ENCODE peak calls at places on chromosomes 1 and 21, in six cellular contexts. O is NCI-H1436, H is ureter, W is HTR-8/SVneo, E is iris pigment epithelial cell, N is naive B cell. C is an unnamed sample.

GRCh38 chr1:237279629-237280028 is 237.6 kb downstream of the RYR2 start:
- DNase-seq in O (no peak), H (no peak), W (no peak), E (no peak), N (no peak), C (no peak)

GRCh38 chr1:107405241-107405640 is 264.4 kb downstream of the NTNG1 start:
- DNase-seq in O (no peak), H (no peak), W (no peak), E (peak), N (no peak), C (no peak)

GRCh38 chr1:228807904-228808487 is 72.7 kb downstream of the RHOU start:
- DNase-seq in O (no peak), H (peak), W (no peak), E (no peak), N (no peak), C (no peak)

GRCh38 chr1:11675362-11675761 is 5.6 kb downstream of the MAD2L2 start:
- DNase-seq in O (no peak), H (no peak), W (no peak), E (no peak), N (no peak), C (no peak)

GRCh38 chr21:38179504-38179900 is 77.3 kb upstream of the KCNJ15 start:
- DNase-seq in O (no peak), H (no peak), W (no peak), E (no peak), N (no peak), C (no peak)

GRCh38 chr1:111895017-111895416 is 94.5 kb downstream of the KCND3 start:
- DNase-seq in O (no peak), H (no peak), W (no peak), E (no peak), N (no peak), C (no peak)

GRCh38 chr1:224245188-224245587 is 62.1 kb downstream of the DEGS1 start:
- DNase-seq in O (no peak), H (no peak), W (no peak), E (peak), N (peak), C (no peak)

GRCh38 chr1:27335506-27336422 is 6.1 kb upstream of the SYTL1 start:
- DNase-seq in O (no peak), H (no peak), W (no peak), E (no peak), N (no peak), C (no peak)

GRCh38 chr21:39153373-39153772 is 29.9 kb downstream of the PSMG1 start:
- DNase-seq in O (no peak), H (no peak), W (no peak), E (peak), N (no peak), C (no peak)

GRCh38 chr1:64929221-64929620 is 37.1 kb downstream of the JAK1 start:
- DNase-seq in O (no peak), H (no peak), W (no peak), E (no peak), N (no peak), C (no peak)

GRCh38 chr1:41639332-41639936 is 155.0 kb upstream of the EDN2 start:
- DNase-seq in O (no peak), H (no peak), W (no peak), E (peak), N (no peak), C (peak)

GRCh38 chr1:185735667-185736105 is 1.5 kb downstream of the HMCN1 start:
- DNase-seq in O (no peak), H (no peak), W (no peak), E (no peak), N (no peak), C (no peak)

GRCh38 chr1:25355841-25356395 is 17.8 kb downstream of the TMEM50A start:
- DNase-seq in O (no peak), H (no peak), W (no peak), E (no peak), N (no peak), C (no peak)

GRCh38 chr1:7410156-7410555 is 360.9 kb upstream of the VAMP3 start:
- DNase-seq in O (no peak), H (peak), W (no peak), E (no peak), N (no peak), C (peak)